ENCODE peak calls at places on chromosome 22, in ten cellular contexts. R, Z, D, L, T, X, N, K, M and E are unnamed samples.

GRCh38 chr22:27799334-27800249 is 2.0 kb downstream of the MN1 start:
- DNase-seq in R (peak), Z (no peak), D (no peak), L (no peak), T (peak), X (peak), N (no peak), K (no peak), M (no peak), E (no peak)

GRCh38 chr22:40310081-40310770 is 36.1 kb upstream of the ADSL start:
- DNase-seq in R (no peak), Z (no peak), D (no peak), L (no peak), T (peak), X (no peak), N (no peak), K (no peak), M (peak), E (no peak)

GRCh38 chr22:38025514-38025913 is 31.7 kb upstream of the PICK1 start:
- DNase-seq in R (no peak), Z (no peak), D (no peak), L (no peak), T (no peak), X (no peak), N (no peak), K (no peak), M (no peak), E (no peak)

GRCh38 chr22:24190566-24191208 is 9.4 kb downstream of the SUSD2 start:
- DNase-seq in R (peak), Z (no peak), D (no peak), L (peak), T (no peak), X (no peak), N (no peak), K (no peak), M (no peak), E (no peak)

GRCh38 chr22:30873661-30874060 is 94.9 kb downstream of the MORC2 start:
- DNase-seq in R (no peak), Z (no peak), D (no peak), L (no peak), T (no peak), X (peak), N (no peak), K (no peak), M (no peak), E (no peak)

GRCh38 chr22:29457730-29458129 is 19.3 kb downstream of the RFPL1 start:
- DNase-seq in R (no peak), Z (peak), D (peak), L (peak), T (no peak), X (no peak), N (no peak), K (peak), M (peak), E (peak)

GRCh38 chr22:50613291-50613981 is 12.8 kb downstream of the MAPK8IP2 start:
- DNase-seq in R (peak), Z (no peak), D (no peak), L (no peak), T (peak), X (no peak), N (no peak), K (peak), M (no peak), E (peak)

GRCh38 chr22:39149915-39150847 is 2.3 kb downstream of the CBX7 start:
- DNase-seq in R (no peak), Z (no peak), D (no peak), L (no peak), T (peak), X (no peak), N (no peak), K (no peak), M (no peak), E (no peak)

GRCh38 chr22:32920032-32920628 is 118.6 kb downstream of the TIMP3 start:
- DNase-seq in R (no peak), Z (no peak), D (no peak), L (no peak), T (no peak), X (no peak), N (no peak), K (peak), M (peak), E (no peak)

GRCh38 chr22:18968011-18968749 is 32.1 kb upstream of the PRODH start:
- DNase-seq in R (no peak), Z (no peak), D (no peak), L (no peak), T (peak), X (peak), N (no peak), K (peak), M (peak), E (no peak)

GRCh38 chr22:36352775-36353507 is 34.8 kb downstream of the MYH9 start:
- DNase-seq in R (peak), Z (peak), D (peak), L (no peak), T (peak), X (no peak), N (no peak), K (peak), M (peak), E (no peak)

GRCh38 chr22:50628543-50629134 is 687 bp upstream of the ARSA start:
- DNase-seq in R (no peak), Z (no peak), D (no peak), L (no peak), T (no peak), X (no peak), N (no peak), K (no peak), M (no peak), E (no peak)

GRCh38 chr22:38842512-38843200 is 1.2 kb downstream of the NPTXR start:
- DNase-seq in R (no peak), Z (no peak), D (no peak), L (no peak), T (no peak), X (no peak), N (no peak), K (no peak), M (no peak), E (no peak)

GRCh38 chr22:48885919-48886305 is 941.8 kb downstream of the BRD1 start:
- DNase-seq in R (no peak), Z (no peak), D (no peak), L (no peak), T (no peak), X (no peak), N (no peak), K (no peak), M (no peak), E (peak)

GRCh38 chr22:32721328-32722180 is 80.0 kb upstream of the TIMP3 start:
- DNase-seq in R (no peak), Z (no peak), D (no peak), L (no peak), T (no peak), X (no peak), N (no peak), K (no peak), M (no peak), E (no peak)

GRCh38 chr22:23289851-23290724 is 109.8 kb downstream of the BCR start:
- DNase-seq in R (peak), Z (peak), D (peak), L (peak), T (peak), X (no peak), N (peak), K (peak), M (peak), E (peak)

GRCh38 chr22:17774206-17774927 is at the start of gene BID:
- DNase-seq in R (peak), Z (no peak), D (peak), L (peak), T (peak), X (peak), N (peak), K (peak), M (peak), E (peak)

GRCh38 chr22:49185312-49185969 is 642.2 kb downstream of the BRD1 start:
- DNase-seq in R (no peak), Z (no peak), D (no peak), L (no peak), T (no peak), X (peak), N (no peak), K (no peak), M (no peak), E (no peak)

GRCh38 chr22:49622241-49623105 is 205.2 kb downstream of the BRD1 start:
- DNase-seq in R (peak), Z (no peak), D (no peak), L (no peak), T (no peak), X (peak), N (no peak), K (no peak), M (no peak), E (peak)

GRCh38 chr22:39205344-39206021 is 39.3 kb downstream of the PDGFB start:
- DNase-seq in R (no peak), Z (peak), D (peak), L (no peak), T (no peak), X (no peak), N (peak), K (no peak), M (peak), E (no peak)

GRCh38 chr22:41782316-41782715 is 18.2 kb upstream of the CCDC134 start:
- DNase-seq in R (no peak), Z (no peak), D (no peak), L (no peak), T (no peak), X (no peak), N (no peak), K (no peak), M (no peak), E (no peak)

GRCh38 chr22:48651036-48651890 is 1176.4 kb downstream of the BRD1 start:
- DNase-seq in R (no peak), Z (no peak), D (no peak), L (no peak), T (no peak), X (no peak), N (no peak), K (no peak), M (no peak), E (no peak)

GRCh38 chr22:46602025-46602424 is 18.2 kb upstream of the GRAMD4 start:
- DNase-seq in R (no peak), Z (no peak), D (no peak), L (no peak), T (no peak), X (no peak), N (no peak), K (peak), M (no peak), E (peak)
- TF ChIP-seq POLR2A in R (peak), Z (no peak), D (no peak), L (no peak), T (no peak), X (no peak), N (no peak), K (no peak), M (no peak), E (no peak)

GRCh38 chr22:21573293-21573734 is 5.8 kb downstream of the UBE2L3 start:
- DNase-seq in R (no peak), Z (no peak), D (no peak), L (no peak), T (no peak), X (no peak), N (no peak), K (no peak), M (no peak), E (no peak)
- TF ChIP-seq POLR2A in R (no peak), Z (no peak), D (no peak), L (no peak), T (no peak), X (no peak), N (no peak), K (no peak), M (no peak), E (no peak)

GRCh38 chr22:20080776-20081654 is 974 bp downstream of the DGCR8 start:
- DNase-seq in R (peak), Z (peak), D (peak), L (no peak), T (peak), X (no peak), N (no peak), K (peak), M (peak), E (peak)

GRCh38 chr22:20076627-20077172 is 3.3 kb upstream of the DGCR8 start:
- DNase-seq in R (peak), Z (no peak), D (no peak), L (no peak), T (no peak), X (no peak), N (no peak), K (no peak), M (no peak), E (no peak)

GRCh38 chr22:20083157-20083890 is 3.3 kb downstream of the DGCR8 start:
- DNase-seq in R (no peak), Z (no peak), D (no peak), L (no peak), T (no peak), X (no peak), N (no peak), K (no peak), M (no peak), E (no peak)

GRCh38 chr22:20080445-20080775 is 369 bp downstream of the DGCR8 start:
- DNase-seq in R (peak), Z (peak), D (peak), L (peak), T (peak), X (peak), N (peak), K (peak), M (peak), E (peak)

GRCh38 chr22:20079745-20080444 is at the start of gene DGCR8:
- DNase-seq in R (peak), Z (peak), D (peak), L (peak), T (peak), X (peak), N (peak), K (peak), M (peak), E (peak)
- TF ChIP-seq POLR2A in R (peak), Z (peak), D (peak), L (no peak), T (no peak), X (no peak), N (peak), K (peak), M (peak), E (peak)

GRCh38 chr22:43733138-43733537 is 79.0 kb downstream of the EFCAB6 start:
- DNase-seq in R (no peak), Z (no peak), D (no peak), L (no peak), T (no peak), X (no peak), N (no peak), K (no peak), M (no peak), E (no peak)
- TF ChIP-seq POLR2A in R (no peak), Z (no peak), D (no peak), L (no peak), T (no peak), X (no peak), N (no peak), K (no peak), M (no peak), E (no peak)

GRCh38 chr22:25564320-25564978 is at the start of gene GRK3:
- DNase-seq in R (peak), Z (peak), D (peak), L (peak), T (peak), X (peak), N (peak), K (peak), M (peak), E (peak)
- TF ChIP-seq POLR2A in R (peak), Z (peak), D (no peak), L (peak), T (no peak), X (no peak), N (no peak), K (peak), M (no peak), E (no peak)